ENCODE peak calls at places on chromosomes 11 and 22, in four cellular contexts. One of them, this sample, is unnamed.

GRCh38 chr22:32534252-32535215 is 59.9 kb downstream of the FBXO7 start:
- DNase-seq in stimulated activated CD4-positive, alpha-beta T cell treated with anti-CD3 and anti-CD28 coated beads, Interleukin-4, amount 100 ng/mL, for 4 hours: no peak
- DNase-seq in CD8-positive, alpha-beta T cell: no peak
- DNase-seq in NCI-H460: no peak
- DNase-seq in this sample: no peak

GRCh38 chr11:74011360-74012071 is 2.6 kb upstream of the UCP3 start:
- DNase-seq in stimulated activated CD4-positive, alpha-beta T cell treated with anti-CD3 and anti-CD28 coated beads, Interleukin-4, amount 100 ng/mL, for 4 hours: peak; percentile 11
- DNase-seq in CD8-positive, alpha-beta T cell: peak; percentile 34
- DNase-seq in NCI-H460: no peak
- DNase-seq in this sample: peak; percentile 63

GRCh38 chr22:36577019-36577418 is 48.1 kb upstream of the EIF3D start:
- DNase-seq in stimulated activated CD4-positive, alpha-beta T cell treated with anti-CD3 and anti-CD28 coated beads, Interleukin-4, amount 100 ng/mL, for 4 hours: no peak
- DNase-seq in CD8-positive, alpha-beta T cell: no peak
- DNase-seq in NCI-H460: no peak
- DNase-seq in this sample: no peak

GRCh38 chr11:125110996-125111340 is 458 bp downstream of the TMEM218 start:
- DNase-seq in stimulated activated CD4-positive, alpha-beta T cell treated with anti-CD3 and anti-CD28 coated beads, Interleukin-4, amount 100 ng/mL, for 4 hours: no peak
- DNase-seq in CD8-positive, alpha-beta T cell: no peak
- DNase-seq in NCI-H460: no peak
- DNase-seq in this sample: peak; percentile 47

GRCh38 chr11:13316528-13316961 is 39.0 kb downstream of the BMAL1 start:
- DNase-seq in stimulated activated CD4-positive, alpha-beta T cell treated with anti-CD3 and anti-CD28 coated beads, Interleukin-4, amount 100 ng/mL, for 4 hours: no peak
- DNase-seq in CD8-positive, alpha-beta T cell: no peak
- DNase-seq in NCI-H460: no peak
- DNase-seq in this sample: peak; percentile 83

GRCh38 chr11:128324051-128324481 is 263.3 kb downstream of the ETS1 start:
- DNase-seq in stimulated activated CD4-positive, alpha-beta T cell treated with anti-CD3 and anti-CD28 coated beads, Interleukin-4, amount 100 ng/mL, for 4 hours: no peak
- DNase-seq in CD8-positive, alpha-beta T cell: peak; percentile 66
- DNase-seq in NCI-H460: no peak
- DNase-seq in this sample: no peak

GRCh38 chr11:70420496-70420895 is 22.2 kb downstream of the CTTN start:
- DNase-seq in stimulated activated CD4-positive, alpha-beta T cell treated with anti-CD3 and anti-CD28 coated beads, Interleukin-4, amount 100 ng/mL, for 4 hours: no peak
- DNase-seq in CD8-positive, alpha-beta T cell: no peak
- DNase-seq in NCI-H460: no peak
- DNase-seq in this sample: no peak

GRCh38 chr11:35814026-35814425 is 129.8 kb upstream of the LDLRAD3 start:
- DNase-seq in stimulated activated CD4-positive, alpha-beta T cell treated with anti-CD3 and anti-CD28 coated beads, Interleukin-4, amount 100 ng/mL, for 4 hours: no peak
- DNase-seq in CD8-positive, alpha-beta T cell: no peak
- DNase-seq in NCI-H460: no peak
- DNase-seq in this sample: no peak

GRCh38 chr11:69380451-69380901 is 86.5 kb downstream of the MYEOV start:
- DNase-seq in stimulated activated CD4-positive, alpha-beta T cell treated with anti-CD3 and anti-CD28 coated beads, Interleukin-4, amount 100 ng/mL, for 4 hours: no peak
- DNase-seq in CD8-positive, alpha-beta T cell: no peak
- DNase-seq in NCI-H460: no peak
- DNase-seq in this sample: peak; percentile 73

GRCh38 chr11:122197055-122197987 is 81.3 kb upstream of the BLID start:
- DNase-seq in stimulated activated CD4-positive, alpha-beta T cell treated with anti-CD3 and anti-CD28 coated beads, Interleukin-4, amount 100 ng/mL, for 4 hours: no peak
- DNase-seq in CD8-positive, alpha-beta T cell: no peak
- DNase-seq in NCI-H460: peak; percentile 66
- DNase-seq in this sample: no peak

GRCh38 chr22:19709063-19709769 is 5.1 kb upstream of the SEPTIN5 start:
- DNase-seq in stimulated activated CD4-positive, alpha-beta T cell treated with anti-CD3 and anti-CD28 coated beads, Interleukin-4, amount 100 ng/mL, for 4 hours: no peak
- DNase-seq in CD8-positive, alpha-beta T cell: no peak
- DNase-seq in NCI-H460: no peak
- DNase-seq in this sample: no peak

GRCh38 chr22:39264344-39265116 is 19.7 kb upstream of the PDGFB start:
- DNase-seq in stimulated activated CD4-positive, alpha-beta T cell treated with anti-CD3 and anti-CD28 coated beads, Interleukin-4, amount 100 ng/mL, for 4 hours: no peak
- DNase-seq in CD8-positive, alpha-beta T cell: no peak
- DNase-seq in NCI-H460: no peak
- DNase-seq in this sample: peak; percentile 90

GRCh38 chr11:74033046-74033445 is 24.2 kb upstream of the UCP3 start:
- DNase-seq in stimulated activated CD4-positive, alpha-beta T cell treated with anti-CD3 and anti-CD28 coated beads, Interleukin-4, amount 100 ng/mL, for 4 hours: no peak
- DNase-seq in CD8-positive, alpha-beta T cell: peak; percentile 39
- DNase-seq in NCI-H460: no peak
- DNase-seq in this sample: no peak

GRCh38 chr11:74842967-74843366 is 94.3 kb downstream of the RNF169 start:
- DNase-seq in stimulated activated CD4-positive, alpha-beta T cell treated with anti-CD3 and anti-CD28 coated beads, Interleukin-4, amount 100 ng/mL, for 4 hours: no peak
- DNase-seq in CD8-positive, alpha-beta T cell: no peak
- DNase-seq in NCI-H460: no peak
- DNase-seq in this sample: peak; percentile 78

GRCh38 chr11:45815747-45816146 is 10.8 kb downstream of the SLC35C1 start:
- DNase-seq in stimulated activated CD4-positive, alpha-beta T cell treated with anti-CD3 and anti-CD28 coated beads, Interleukin-4, amount 100 ng/mL, for 4 hours: no peak
- DNase-seq in CD8-positive, alpha-beta T cell: no peak
- DNase-seq in NCI-H460: no peak
- DNase-seq in this sample: no peak

GRCh38 chr22:44351685-44352377 is 39.1 kb upstream of the SHISAL1 start:
- DNase-seq in stimulated activated CD4-positive, alpha-beta T cell treated with anti-CD3 and anti-CD28 coated beads, Interleukin-4, amount 100 ng/mL, for 4 hours: no peak
- DNase-seq in CD8-positive, alpha-beta T cell: no peak
- DNase-seq in NCI-H460: no peak
- DNase-seq in this sample: no peak

GRCh38 chr22:30007361-30007760 is 72.9 kb upstream of the HORMAD2 start:
- DNase-seq in stimulated activated CD4-positive, alpha-beta T cell treated with anti-CD3 and anti-CD28 coated beads, Interleukin-4, amount 100 ng/mL, for 4 hours: no peak
- DNase-seq in CD8-positive, alpha-beta T cell: no peak
- DNase-seq in NCI-H460: no peak
- DNase-seq in this sample: no peak

This sample was measured in posterior vena cava.